ENCODE peak calls at places on chromosomes 11 and 22, in eight cellular contexts. W is activated CD8-positive, alpha-beta T cell treated with anti-CD3 and anti-CD28 coated beads for 36 hours; V is GM10248; N is AG04450; S is right atrium auricular region; A is HL-60; J is ovary; B is lower lobe of right lung. F is an unnamed sample.

GRCh38 chr11:100872951-100873350 is 185.9 kb downstream of the ARHGAP42 start:
- DNase-seq in W (no peak), V (no peak), N (no peak), S (no peak), A (no peak), J (no peak), B (no peak), F (no peak)

GRCh38 chr11:96524475-96524874 is 134.7 kb downstream of the JRKL start:
- DNase-seq in W (no peak), V (no peak), N (no peak), S (no peak), A (no peak), J (no peak), B (no peak), F (no peak)

GRCh38 chr11:660281-660680 is 23.2 kb downstream of the DRD4 start:
- DNase-seq in W (no peak), V (no peak), N (no peak), S (no peak), A (no peak), J (no peak), B (no peak), F (no peak)

GRCh38 chr11:38553033-38553432 is 1955.0 kb upstream of the RAG2 start:
- DNase-seq in W (no peak), V (no peak), N (peak), S (no peak), A (no peak), J (no peak), B (no peak), F (no peak)

GRCh38 chr22:44531487-44531886 is 33.5 kb upstream of the RTL6 start:
- DNase-seq in W (no peak), V (no peak), N (no peak), S (no peak), A (no peak), J (no peak), B (no peak), F (no peak)

GRCh38 chr22:45638834-45639746 is 32.5 kb upstream of the ATXN10 start:
- DNase-seq in W (no peak), V (no peak), N (no peak), S (peak), A (peak), J (no peak), B (peak), F (no peak)

GRCh38 chr22:49439373-49439772 is 388.3 kb downstream of the BRD1 start:
- DNase-seq in W (no peak), V (no peak), N (no peak), S (no peak), A (no peak), J (no peak), B (no peak), F (no peak)

GRCh38 chr22:25110846-25111578 is 88.6 kb upstream of the CRYBB3 start:
- DNase-seq in W (peak), V (peak), N (peak), S (peak), A (peak), J (peak), B (peak), F (peak)

GRCh38 chr22:37342065-37342464 is 59.8 kb downstream of the CYTH4 start:
- DNase-seq in W (no peak), V (no peak), N (no peak), S (no peak), A (no peak), J (no peak), B (no peak), F (no peak)

GRCh38 chr11:721913-722811 is 16.1 kb downstream of the EPS8L2 start:
- DNase-seq in W (peak), V (peak), N (no peak), S (no peak), A (peak), J (no peak), B (peak), F (no peak)

GRCh38 chr11:71330349-71330748 is 78.0 kb upstream of the SHANK2 start:
- DNase-seq in W (no peak), V (no peak), N (no peak), S (no peak), A (no peak), J (no peak), B (no peak), F (no peak)

GRCh38 chr11:86134580-86135318 is 65.9 kb upstream of the PICALM start:
- DNase-seq in W (no peak), V (no peak), N (no peak), S (no peak), A (no peak), J (no peak), B (no peak), F (no peak)

GRCh38 chr11:36449566-36450390 is 60.3 kb downstream of the TRAF6 start:
- DNase-seq in W (no peak), V (peak), N (no peak), S (no peak), A (no peak), J (no peak), B (no peak), F (no peak)

GRCh38 chr11:69899957-69900821 is 81.0 kb upstream of the FGF3 start:
- DNase-seq in W (no peak), V (no peak), N (no peak), S (no peak), A (no peak), J (no peak), B (no peak), F (peak)

GRCh38 chr11:110712643-110713468 is 619 bp upstream of the ARHGAP20 start:
- DNase-seq in W (no peak), V (no peak), N (no peak), S (no peak), A (no peak), J (peak), B (no peak), F (peak)

GRCh38 chr11:12674936-12675696 is 895 bp downstream of the TEAD1 start:
- DNase-seq in W (no peak), V (no peak), N (no peak), S (no peak), A (no peak), J (peak), B (peak), F (no peak)

GRCh38 chr11:58928082-58928574 is 11.2 kb upstream of the GLYATL1 start:
- DNase-seq in W (no peak), V (no peak), N (no peak), S (no peak), A (no peak), J (no peak), B (no peak), F (no peak)

GRCh38 chr11:59079089-59079488 is 7.0 kb upstream of the GLYATL1B start:
- DNase-seq in W (no peak), V (no peak), N (no peak), S (no peak), A (no peak), J (no peak), B (no peak), F (no peak)

GRCh38 chr11:120839201-120839600 is 184.7 kb upstream of the TBCEL start:
- DNase-seq in W (no peak), V (no peak), N (no peak), S (no peak), A (no peak), J (no peak), B (no peak), F (no peak)

GRCh38 chr22:37428649-37429586 is 1.6 kb upstream of the ELFN2 start:
- DNase-seq in W (peak), V (peak), N (no peak), S (no peak), A (no peak), J (peak), B (no peak), F (no peak)

GRCh38 chr11:125454047-125454446 is 42.0 kb downstream of the FEZ1 start:
- DNase-seq in W (no peak), V (no peak), N (no peak), S (peak), A (no peak), J (no peak), B (no peak), F (no peak)

GRCh38 chr11:28730336-28730735 is 622.1 kb downstream of the METTL15 start:
- DNase-seq in W (no peak), V (no peak), N (no peak), S (no peak), A (no peak), J (no peak), B (no peak), F (no peak)

GRCh38 chr22:44151661-44152060 is 29.1 kb upstream of the PARVG start:
- DNase-seq in W (no peak), V (no peak), N (peak), S (no peak), A (no peak), J (peak), B (no peak), F (no peak)

GRCh38 chr11:114366331-114367243 is 33.7 kb downstream of the C11orf71 start:
- DNase-seq in W (no peak), V (no peak), N (peak), S (no peak), A (no peak), J (no peak), B (no peak), F (no peak)

GRCh38 chr11:70699294-70700221 is 301.2 kb downstream of the CTTN start:
- DNase-seq in W (no peak), V (no peak), N (no peak), S (no peak), A (no peak), J (no peak), B (no peak), F (no peak)

GRCh38 chr11:102704841-102705240 is 728 bp downstream of the MMP27 start:
- DNase-seq in W (no peak), V (no peak), N (no peak), S (no peak), A (no peak), J (no peak), B (no peak), F (no peak)

GRCh38 chr11:27618591-27618990 is 81.7 kb downstream of the BDNF start:
- DNase-seq in W (no peak), V (no peak), N (no peak), S (no peak), A (no peak), J (no peak), B (no peak), F (no peak)

GRCh38 chr11:118010738-118011461 is 24.7 kb downstream of the IL10RA start:
- DNase-seq in W (no peak), V (peak), N (no peak), S (peak), A (peak), J (no peak), B (peak), F (no peak)

GRCh38 chr11:3675971-3676370 is 4.8 kb upstream of the CHRNA10 start:
- DNase-seq in W (no peak), V (no peak), N (no peak), S (no peak), A (no peak), J (no peak), B (no peak), F (no peak)

GRCh38 chr11:66950113-66950535 is 8.1 kb downstream of the PC start:
- DNase-seq in W (peak), V (no peak), N (no peak), S (no peak), A (no peak), J (no peak), B (no peak), F (no peak)

GRCh38 chr11:14308114-14308896 is 50.7 kb downstream of the RRAS2 start:
- DNase-seq in W (no peak), V (no peak), N (no peak), S (no peak), A (peak), J (no peak), B (no peak), F (no peak)

GRCh38 chr11:77619576-77620198 is 17.9 kb downstream of the CLNS1A start:
- DNase-seq in W (no peak), V (peak), N (no peak), S (no peak), A (no peak), J (no peak), B (no peak), F (no peak)

GRCh38 chr22:46019351-46019750 is 42.4 kb upstream of the WNT7B start:
- DNase-seq in W (no peak), V (no peak), N (no peak), S (no peak), A (no peak), J (no peak), B (peak), F (no peak)

GRCh38 chr11:46976182-46976854 is 39.8 kb downstream of the CSTPP1 start:
- DNase-seq in W (no peak), V (peak), N (no peak), S (no peak), A (no peak), J (no peak), B (no peak), F (no peak)

GRCh38 chr22:47122441-47123000 is 360.1 kb downstream of the TBC1D22A start:
- DNase-seq in W (no peak), V (no peak), N (no peak), S (no peak), A (no peak), J (no peak), B (no peak), F (no peak)

GRCh38 chr11:86202013-86202336 is 42.6 kb upstream of the EED start:
- DNase-seq in W (peak), V (no peak), N (no peak), S (no peak), A (peak), J (no peak), B (no peak), F (no peak)

GRCh38 chr11:61891331-61892084 is at the start of gene FADS3:
- DNase-seq in W (peak), V (peak), N (no peak), S (peak), A (peak), J (peak), B (peak), F (no peak)
- TF ChIP-seq CTCF in W (no peak), V (no peak), N (no peak), S (no peak), A (no peak), J (no peak), B (no peak), F (peak)

DNA sequence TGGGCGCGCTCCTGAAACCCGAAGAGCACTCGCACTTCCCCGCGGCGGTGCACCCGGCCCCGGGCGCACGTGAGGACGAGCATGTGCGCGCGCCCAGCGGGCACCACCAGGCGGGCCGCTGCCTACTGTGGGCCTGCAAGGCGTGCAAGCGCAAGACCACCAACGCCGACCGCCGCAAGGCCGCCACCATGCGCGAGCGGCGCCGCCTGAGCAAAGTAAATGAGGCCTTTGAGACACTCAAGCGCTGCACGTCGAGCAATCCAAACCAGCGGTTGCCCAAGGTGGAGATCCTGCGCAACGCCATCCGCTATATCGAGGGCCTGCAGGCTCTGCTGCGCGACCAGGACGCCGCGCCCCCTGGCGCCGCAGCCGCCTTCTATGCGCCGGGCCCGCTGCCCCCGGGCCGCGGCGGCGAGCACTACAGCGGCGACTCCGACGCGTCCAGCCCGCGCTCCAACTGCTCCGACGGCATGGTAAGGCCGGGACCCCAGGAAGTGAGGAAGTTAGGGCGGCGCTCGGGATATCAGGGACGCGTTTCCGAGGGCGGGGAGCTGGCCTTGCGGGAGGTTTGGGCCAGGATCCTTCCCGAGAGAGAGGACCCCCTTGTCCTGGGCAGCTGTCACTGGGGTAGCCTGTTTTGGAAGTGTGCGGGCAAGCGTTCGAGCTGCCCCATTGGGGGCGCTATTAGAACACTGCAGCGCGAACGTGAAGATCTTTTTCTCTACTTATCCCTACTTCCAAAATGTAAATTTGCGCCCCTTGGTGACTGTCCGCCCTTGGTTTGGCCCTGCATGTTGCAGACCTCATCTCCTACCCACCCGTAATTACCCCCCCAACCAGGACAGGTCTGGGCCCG is 797 bp downstream of the MYOD1 start:
- DNase-seq in W (no peak), V (no peak), N (no peak), S (no peak), A (no peak), J (no peak), B (no peak), F (no peak)
- TF ChIP-seq CTCF in W (no peak), V (no peak), N (no peak), S (peak), A (no peak), J (no peak), B (no peak), F (peak)

DNA sequence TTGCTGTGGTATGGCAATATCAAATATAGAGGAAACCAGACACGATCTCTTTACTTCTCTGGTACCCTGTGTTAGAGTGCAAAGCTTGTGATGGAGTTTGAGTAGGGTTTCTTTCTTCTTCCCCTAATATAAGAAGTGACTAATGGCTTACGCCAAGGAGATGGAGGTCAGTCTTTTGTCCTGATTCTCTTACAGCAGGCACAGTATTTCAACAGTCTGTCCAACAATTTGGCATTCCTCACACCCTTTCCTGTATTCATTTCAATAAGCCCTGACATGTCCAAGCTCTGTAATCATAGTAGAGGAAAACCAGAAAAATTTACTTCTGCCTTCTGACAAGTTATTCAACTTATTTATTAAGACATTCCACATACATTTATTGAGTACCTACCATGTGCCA is 546.2 kb downstream of the TMEM135 start:
- DNase-seq in W (no peak), V (no peak), N (no peak), S (no peak), A (no peak), J (no peak), B (no peak), F (no peak)
- TF ChIP-seq CTCF in W (no peak), V (no peak), N (no peak), S (no peak), A (no peak), J (no peak), B (no peak), F (no peak)

DNA sequence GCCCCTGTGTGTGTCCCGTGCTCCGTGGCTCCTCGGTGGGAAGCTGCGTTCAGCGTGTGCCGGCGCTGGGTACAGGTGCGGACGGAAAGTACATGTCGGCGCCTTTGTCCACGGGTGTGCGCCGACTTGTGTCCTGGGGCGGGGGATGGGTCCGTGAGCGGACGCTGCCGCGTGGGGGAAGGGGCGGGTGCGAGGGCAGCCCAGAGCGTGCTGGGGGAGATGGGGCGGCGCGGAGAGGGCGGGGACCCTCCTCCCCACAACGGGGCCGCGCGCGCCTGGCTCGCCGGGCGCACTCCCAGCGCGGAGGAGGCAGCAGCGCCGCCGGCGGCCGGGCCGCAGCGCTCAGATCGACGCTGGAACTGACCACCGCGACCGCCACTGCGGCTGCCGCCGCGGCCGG is 33.6 kb upstream of the RELT start:
- DNase-seq in W (no peak), V (no peak), N (no peak), S (no peak), A (no peak), J (no peak), B (no peak), F (no peak)
- TF ChIP-seq CTCF in W (no peak), V (no peak), N (no peak), S (peak), A (no peak), J (no peak), B (no peak), F (peak)

GRCh38 chr22:19846620-19847344 is 7.9 kb downstream of the GNB1L start:
- DNase-seq in W (no peak), V (no peak), N (no peak), S (peak), A (no peak), J (no peak), B (no peak), F (no peak)

GRCh38 chr22:19843857-19844422 is 10.7 kb downstream of the GNB1L start:
- DNase-seq in W (no peak), V (no peak), N (no peak), S (no peak), A (no peak), J (no peak), B (no peak), F (no peak)

GRCh38 chr22:19845369-19845722 is 9.3 kb downstream of the GNB1L start:
- DNase-seq in W (no peak), V (no peak), N (no peak), S (peak), A (no peak), J (no peak), B (no peak), F (no peak)

GRCh38 chr22:19843107-19843856 is 11.4 kb downstream of the GNB1L start:
- DNase-seq in W (no peak), V (no peak), N (no peak), S (peak), A (no peak), J (no peak), B (no peak), F (no peak)

DNA sequence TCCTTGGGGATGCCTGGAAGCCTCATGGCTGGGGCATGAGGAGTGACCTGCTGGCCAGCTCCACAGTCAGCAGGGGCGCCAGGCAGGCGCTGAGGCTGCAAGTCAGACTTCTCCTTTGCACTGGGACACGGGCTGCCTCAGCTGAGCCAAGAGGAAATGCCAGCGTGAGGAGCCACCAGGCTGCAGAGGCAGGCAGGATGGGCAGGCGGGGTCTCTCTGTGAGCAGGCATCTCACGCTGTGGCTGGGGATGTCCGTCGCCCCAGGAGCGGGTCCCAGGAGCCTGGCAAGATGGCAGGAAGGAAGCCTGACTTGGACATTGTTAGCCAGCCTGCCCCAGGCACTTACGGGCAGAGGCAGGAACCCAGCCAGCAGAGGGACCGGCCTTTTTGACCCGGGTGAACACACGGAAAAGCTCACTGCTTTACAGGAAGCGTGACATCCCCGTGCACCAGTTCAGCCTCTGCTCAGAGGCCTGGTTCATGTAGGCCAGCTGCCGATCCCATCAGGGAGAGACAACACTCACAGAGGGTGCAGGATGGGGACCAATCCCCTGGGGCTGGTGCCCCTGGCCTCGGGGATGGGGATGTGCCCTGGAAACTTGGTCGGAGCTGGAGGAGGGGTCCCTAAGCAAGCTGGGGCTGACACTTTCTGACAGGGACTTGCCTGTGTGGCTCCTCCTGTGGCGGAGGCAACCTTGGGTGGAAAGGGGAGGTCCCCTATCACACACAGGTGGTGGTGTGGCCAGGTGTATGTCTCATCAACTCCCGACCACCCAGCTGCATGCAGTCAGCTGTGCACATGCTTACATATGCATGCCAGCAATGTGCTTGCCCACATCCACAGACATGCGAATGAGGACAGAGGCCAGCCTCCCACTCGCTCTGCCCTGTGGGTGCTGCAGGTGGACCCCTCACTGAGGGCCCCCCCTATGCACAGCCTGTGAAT is 10.0 kb downstream of the GNB1L start:
- DNase-seq in W (peak), V (no peak), N (no peak), S (peak), A (no peak), J (no peak), B (peak), F (peak)
- TF ChIP-seq CTCF in W (no peak), V (no peak), N (no peak), S (no peak), A (no peak), J (no peak), B (peak), F (peak)

GRCh38 chr11:73218106-73218829 is at the start of gene P2RY2:
- DNase-seq in W (peak), V (peak), N (no peak), S (peak), A (peak), J (peak), B (peak), F (peak)
- TF ChIP-seq CTCF in W (peak), V (peak), N (peak), S (peak), A (no peak), J (no peak), B (peak), F (peak)